ENCODE peak calls at places on chromosome 4, in ten cellular contexts. X is GM23248, Y is neural progenitor cell, T is PC-9, Z is HCT116, C is fibroblast of lung, E is A549, R is H1, K is IMR-90, U is PC-3. G is an unnamed sample.

GRCh38 chr4:105399535-105400161 is 74.2 kb downstream of the PPA2 start:
- DNase-seq in X (peak; percentile 92), Y (no peak), T (peak; percentile 2), Z (peak; percentile 26), C (peak; percentile 91), E (peak; percentile 13), R (no peak), K (peak; percentile 91), U (peak; percentile 78), G (no peak)

GRCh38 chr4:67198757-67199156 is 346.5 kb downstream of the CENPC start:
- DNase-seq in X (peak; percentile 2), Y (no peak), T (no peak), Z (no peak), C (no peak), E (peak; percentile 48), R (no peak), K (no peak), U (peak; percentile 77), G (peak; percentile 47)

GRCh38 chr4:113979973-113980615 is 647 bp upstream of the ARSJ start:
- DNase-seq in X (peak; percentile 34), Y (no peak), T (no peak), Z (no peak), C (peak; percentile 67), E (no peak), R (no peak), K (peak; percentile 44), U (peak; percentile 38), G (peak; percentile 46)

GRCh38 chr4:139582044-139582443 is 26.0 kb upstream of the SETD7 start:
- DNase-seq in X (peak; percentile 19), Y (no peak), T (no peak), Z (no peak), C (peak; percentile 61), E (no peak), R (no peak), K (peak; percentile 61), U (peak; percentile 36), G (no peak)

GRCh38 chr4:106806158-106806797 is 229.8 kb downstream of the DKK2 start:
- DNase-seq in X (peak; percentile 28), Y (no peak), T (no peak), Z (no peak), C (no peak), E (no peak), R (no peak), K (no peak), U (peak; percentile 49), G (no peak)

GRCh38 chr4:3860061-3860912 is 94.1 kb downstream of the ADRA2C start:
- DNase-seq in X (no peak), Y (no peak), T (no peak), Z (no peak), C (no peak), E (no peak), R (no peak), K (no peak), U (no peak), G (peak; percentile 78)

GRCh38 chr4:112896326-112896892 is 153.0 kb upstream of the ANK2 start:
- DNase-seq in X (no peak), Y (peak; percentile 32), T (no peak), Z (no peak), C (no peak), E (no peak), R (no peak), K (no peak), U (no peak), G (peak; percentile 10)

GRCh38 chr4:153451931-153452660 is 14.1 kb upstream of the TMEM131L start:
- DNase-seq in X (no peak), Y (peak; percentile 59), T (no peak), Z (no peak), C (no peak), E (no peak), R (peak; percentile 67), K (no peak), U (no peak), G (no peak)

GRCh38 chr4:85883180-85883579 is 408.2 kb downstream of the ARHGAP24 start:
- DNase-seq in X (no peak), Y (no peak), T (no peak), Z (no peak), C (no peak), E (no peak), R (no peak), K (no peak), U (peak; percentile 40), G (no peak)

DNA sequence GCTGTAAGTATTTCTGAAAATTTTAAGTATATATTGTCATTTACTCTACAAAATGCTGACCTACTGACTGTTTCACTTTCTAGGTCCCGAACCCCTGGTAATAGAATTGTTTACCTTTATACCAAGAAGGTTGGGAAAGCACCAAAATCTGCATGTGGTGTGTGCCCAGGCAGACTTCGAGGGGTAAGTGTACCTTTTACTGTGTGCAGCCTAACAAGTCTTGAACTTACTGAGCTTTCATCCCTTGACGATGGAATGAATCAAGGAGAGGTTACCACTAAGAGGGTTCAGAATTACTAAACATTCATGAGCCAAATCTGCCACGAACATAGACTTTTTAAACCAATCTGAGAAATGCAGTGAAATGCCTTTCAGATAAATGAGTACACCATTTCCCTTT is 1.6 kb downstream of the RPL34 start:
- DNase-seq in X (no peak), Y (no peak), T (no peak), Z (no peak), C (no peak), E (no peak), R (no peak), K (no peak), U (no peak), G (no peak)
- H3K4me3 ChIP-seq in X (peak overlapping the region; percentile 95), Y (peak overlapping the region; percentile 87), T (peak overlapping the region; percentile 88), Z (peak overlapping the region; percentile 90), C (peak overlapping the region; percentile 100), E (peak overlapping the region; percentile 80), R (no peak overlapping the region), K (no peak overlapping the region), U (peak overlapping the region; percentile 100), G (peak overlapping the region; percentile 88)

DNA sequence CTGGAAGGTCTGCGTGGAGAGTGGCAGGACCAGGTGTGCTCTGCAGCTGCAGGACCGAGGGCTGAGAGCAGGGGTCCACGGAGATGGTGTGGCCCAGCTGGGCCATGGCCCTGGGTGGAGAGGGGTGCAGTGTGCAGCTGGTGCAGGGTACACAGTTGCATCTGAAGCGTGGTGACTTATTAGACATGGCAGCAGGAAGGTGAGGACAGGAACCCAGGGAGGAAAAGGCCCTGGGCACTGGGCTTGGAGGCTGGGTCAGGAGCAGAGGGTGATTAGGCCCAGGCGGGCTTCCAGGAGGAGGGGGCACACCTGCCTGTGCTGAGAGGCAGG is 214.6 kb upstream of the PSAPL1 start:
- DNase-seq in X (no peak), Y (no peak), T (no peak), Z (no peak), C (no peak), E (no peak), R (no peak), K (no peak), U (no peak), G (no peak)
- H3K4me2 ChIP-seq in X (no peak overlapping the region), Y (no peak overlapping the region), T (no peak overlapping the region), Z (no peak overlapping the region), C (no peak overlapping the region), E (no peak overlapping the region), R (no peak overlapping the region), K (no peak overlapping the region), U (no peak overlapping the region), G (no peak overlapping the region)

GRCh38 chr4:184408711-184409081 is 65.7 kb downstream of the IRF2 start:
- DNase-seq in X (no peak), Y (no peak), T (no peak), Z (no peak), C (no peak), E (no peak), R (no peak), K (no peak), U (no peak), G (no peak)
- H3K27ac ChIP-seq in X (no peak overlapping the region), Y (peak overlapping the region; percentile 30), T (no peak overlapping the region), Z (no peak overlapping the region), C (no peak overlapping the region), E (no peak overlapping the region), R (no peak overlapping the region), K (peak overlapping the region; percentile 88), U (peak overlapping the region; percentile 52), G (peak overlapping the region; percentile 70)

DNA sequence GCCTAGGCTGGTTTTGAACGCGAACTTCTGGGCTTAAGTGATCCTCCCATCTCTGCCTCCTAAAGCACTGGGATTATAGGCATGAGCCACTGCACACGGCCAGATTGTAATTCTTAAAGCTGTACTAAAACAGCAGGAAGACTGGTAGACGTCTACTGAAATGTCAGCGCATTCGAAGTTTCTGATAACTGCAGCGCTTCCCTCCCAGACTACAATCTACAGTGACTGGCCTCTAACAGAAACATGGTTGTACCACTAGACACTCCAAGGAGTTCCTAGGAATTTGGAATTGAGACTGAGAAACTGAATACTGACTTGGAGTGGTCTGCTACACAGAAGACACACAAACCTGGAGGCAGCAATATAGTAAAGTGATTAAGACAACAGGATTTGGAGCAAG is 997 bp downstream of the HELQ start:
- DNase-seq in X (no peak), Y (peak; percentile 4), T (no peak), Z (no peak), C (peak; percentile 16), E (no peak), R (no peak), K (peak; percentile 8), U (no peak), G (no peak)
- H3K4me3 ChIP-seq in X (peak overlapping the region; percentile 99), Y (peak overlapping the region; percentile 75), T (peak overlapping the region; percentile 91), Z (peak overlapping the region; percentile 90), C (peak overlapping the region; percentile 82), E (peak overlapping the region; percentile 88), R (peak overlapping the region; percentile 96), K (peak overlapping the region; percentile 67), U (peak overlapping the region; percentile 88), G (peak overlapping the region; percentile 78)

DNA sequence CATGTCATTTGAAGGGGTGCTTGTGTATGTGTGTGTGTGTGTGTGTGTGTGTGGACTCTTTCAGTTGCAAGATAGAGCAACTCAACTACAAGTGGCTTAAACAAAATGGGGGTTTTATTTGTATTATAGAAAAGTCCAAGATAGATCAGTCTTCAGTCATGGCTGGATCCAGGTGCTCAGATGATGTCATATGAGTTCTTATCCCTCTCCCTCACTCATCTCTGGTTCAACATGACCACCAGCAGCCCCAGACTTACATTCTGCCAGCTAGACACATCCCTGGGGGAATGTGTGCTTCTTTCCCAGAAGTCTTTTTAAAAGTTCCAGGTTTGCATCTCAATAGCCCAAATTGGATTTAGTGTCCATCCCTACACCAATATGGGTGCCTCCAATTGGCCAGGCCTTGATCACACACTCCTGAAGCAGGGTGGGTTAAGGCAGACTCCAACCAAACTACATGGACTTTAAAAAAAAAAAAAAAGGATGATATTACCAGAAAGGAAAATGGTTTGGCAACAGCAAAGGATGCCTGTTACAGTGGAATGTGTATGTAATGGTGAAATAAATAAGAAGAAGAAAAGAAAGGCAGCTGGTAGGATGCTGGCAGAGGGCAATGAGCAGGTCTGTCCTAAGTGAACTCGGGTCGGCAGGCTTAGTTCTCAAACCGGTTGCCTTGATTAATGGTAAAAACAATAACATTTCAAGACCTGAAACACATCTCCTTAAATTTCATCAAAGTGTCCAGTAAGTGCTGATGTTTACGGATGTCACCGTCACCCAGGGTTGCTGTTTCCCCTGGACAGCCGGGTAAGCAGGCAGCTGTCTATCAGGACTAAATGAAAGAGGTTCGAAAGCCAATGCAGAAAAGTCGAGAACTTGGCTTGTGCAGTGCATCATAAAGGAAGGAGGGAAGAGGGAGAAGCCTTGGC is 107.7 kb downstream of the SMIM20 start:
- DNase-seq in X (peak; percentile 63), Y (no peak), T (peak; percentile 28), Z (no peak), C (peak; percentile 32), E (no peak), R (no peak), K (no peak), U (no peak), G (no peak)
- H3K4me2 ChIP-seq in X (peak overlapping the region; percentile 78), Y (no peak overlapping the region), T (peak overlapping the region; percentile 74), Z (peak overlapping the region; percentile 9), C (peak overlapping the region; percentile 64), E (peak overlapping the region; percentile 73), R (no peak overlapping the region), K (peak overlapping the region; percentile 21), U (peak overlapping the region; percentile 73), G (peak overlapping the region; percentile 70)

G was measured in osteoblast.